ENCODE peak calls at places on chromosomes 7 and 10, in six cellular contexts. One of them, this sample, is unnamed. For H3K9me3, the result is how much of the 10 kb centered on the place peaks cover.

GRCh38 chr10:102113956-102114857 is 6.0 kb downstream of the LDB1 start:
- DNase-seq in PC-3: no peak
- DNase-seq in hepatocyte: peak
- DNase-seq in astrocyte: no peak
- DNase-seq in OCI-LY7: no peak
- DNase-seq in neuronal stem cell: no peak
- DNase-seq in this sample: peak

GRCh38 chr10:70430489-70431445 is 10.7 kb downstream of the NODAL start:
- DNase-seq in OCI-LY7: no peak
- DNase-seq in PC-3: no peak
- DNase-seq in astrocyte: no peak
- DNase-seq in neuronal stem cell: no peak
- DNase-seq in hepatocyte: peak
- DNase-seq in this sample: no peak

GRCh38 chr10:14812271-14812670 is 25.6 kb downstream of the CDNF start:
- DNase-seq in OCI-LY7: no peak
- DNase-seq in PC-3: no peak
- DNase-seq in hepatocyte: no peak
- DNase-seq in neuronal stem cell: no peak
- DNase-seq in astrocyte: no peak
- DNase-seq in this sample: no peak

GRCh38 chr10:69123306-69123746 is 652 bp upstream of the VPS26A start:
- DNase-seq in neuronal stem cell: no peak
- DNase-seq in astrocyte: peak
- DNase-seq in hepatocyte: peak
- DNase-seq in PC-3: peak
- DNase-seq in OCI-LY7: no peak
- DNase-seq in this sample: peak

GRCh38 chr10:50624866-50625491 is 1.2 kb upstream of the SGMS1 start:
- DNase-seq in PC-3: peak
- DNase-seq in hepatocyte: peak
- DNase-seq in OCI-LY7: peak
- DNase-seq in astrocyte: peak
- DNase-seq in neuronal stem cell: peak
- DNase-seq in this sample: peak

GRCh38 chr7:101862280-101863220 is 45.1 kb downstream of the CUX1 start:
- DNase-seq in astrocyte: no peak
- DNase-seq in hepatocyte: no peak
- DNase-seq in neuronal stem cell: no peak
- DNase-seq in PC-3: no peak
- DNase-seq in OCI-LY7: peak
- DNase-seq in this sample: peak

GRCh38 chr7:155489862-155490696 is 32.1 kb downstream of the EN2 start:
- DNase-seq in OCI-LY7: no peak
- DNase-seq in astrocyte: no peak
- DNase-seq in PC-3: no peak
- DNase-seq in hepatocyte: no peak
- DNase-seq in neuronal stem cell: no peak
- DNase-seq in this sample: no peak

GRCh38 chr7:23207029-23207428 is 25.2 kb downstream of the NUP42 start:
- DNase-seq in OCI-LY7: no peak
- DNase-seq in astrocyte: no peak
- DNase-seq in PC-3: no peak
- DNase-seq in hepatocyte: no peak
- DNase-seq in neuronal stem cell: no peak
- DNase-seq in this sample: no peak

GRCh38 chr7:69645683-69646082 is 47.4 kb downstream of the AUTS2 start:
- DNase-seq in astrocyte: no peak
- DNase-seq in PC-3: no peak
- DNase-seq in hepatocyte: no peak
- DNase-seq in OCI-LY7: no peak
- DNase-seq in neuronal stem cell: no peak
- DNase-seq in this sample: no peak

GRCh38 chr10:24344695-24345473 is 135.9 kb downstream of the KIAA1217 start:
- DNase-seq in astrocyte: no peak
- DNase-seq in neuronal stem cell: no peak
- DNase-seq in hepatocyte: no peak
- DNase-seq in OCI-LY7: no peak
- DNase-seq in PC-3: no peak
- DNase-seq in this sample: no peak

GRCh38 chr10:110504111-110504735 is 6.5 kb downstream of the DUSP5 start:
- DNase-seq in PC-3: no peak
- DNase-seq in neuronal stem cell: no peak
- DNase-seq in astrocyte: peak
- DNase-seq in hepatocyte: no peak
- DNase-seq in OCI-LY7: no peak
- DNase-seq in this sample: peak

GRCh38 chr10:119337796-119338432 is 130.5 kb downstream of the GRK5 start:
- DNase-seq in astrocyte: peak
- DNase-seq in OCI-LY7: no peak
- DNase-seq in PC-3: no peak
- DNase-seq in neuronal stem cell: no peak
- DNase-seq in hepatocyte: no peak
- DNase-seq in this sample: peak

GRCh38 chr7:91609525-91609924 is 271.0 kb downstream of the MTERF1 start:
- DNase-seq in PC-3: no peak
- DNase-seq in OCI-LY7: no peak
- DNase-seq in neuronal stem cell: no peak
- DNase-seq in hepatocyte: no peak
- DNase-seq in astrocyte: no peak
- DNase-seq in this sample: peak

GRCh38 chr7:96949766-96950165 is 55.6 kb upstream of the DLX6 start:
- DNase-seq in neuronal stem cell: no peak
- DNase-seq in PC-3: peak
- DNase-seq in astrocyte: peak
- DNase-seq in hepatocyte: peak
- DNase-seq in OCI-LY7: no peak
- DNase-seq in this sample: peak

GRCh38 chr10:97490592-97490991 is 7.6 kb downstream of the MMS19 start:
- DNase-seq in PC-3: no peak
- DNase-seq in neuronal stem cell: no peak
- DNase-seq in astrocyte: no peak
- DNase-seq in OCI-LY7: no peak
- DNase-seq in hepatocyte: no peak
- DNase-seq in this sample: no peak

GRCh38 chr7:134941185-134941900 is 45.0 kb upstream of the AGBL3 start:
- DNase-seq in PC-3: peak
- DNase-seq in astrocyte: peak
- DNase-seq in hepatocyte: peak
- DNase-seq in OCI-LY7: no peak
- DNase-seq in neuronal stem cell: peak
- DNase-seq in this sample: peak

GRCh38 chr10:66627156-66627555 is 298.7 kb upstream of the LRRTM3 start:
- DNase-seq in OCI-LY7: peak
- DNase-seq in hepatocyte: peak
- DNase-seq in neuronal stem cell: no peak
- DNase-seq in PC-3: peak
- DNase-seq in astrocyte: no peak
- DNase-seq in this sample: peak

GRCh38 chr10:28551086-28551485 is 18.2 kb downstream of the WAC start:
- DNase-seq in hepatocyte: no peak
- DNase-seq in neuronal stem cell: no peak
- DNase-seq in OCI-LY7: no peak
- DNase-seq in PC-3: no peak
- DNase-seq in astrocyte: peak
- DNase-seq in this sample: no peak

GRCh38 chr7:1725199-1725701 is 55.2 kb downstream of the ELFN1 start:
- DNase-seq in PC-3: no peak
- DNase-seq in neuronal stem cell: no peak
- DNase-seq in hepatocyte: peak
- DNase-seq in OCI-LY7: no peak
- DNase-seq in astrocyte: peak
- DNase-seq in this sample: peak

GRCh38 chr10:27742195-27742925 is 3.3 kb downstream of the MKX start:
- DNase-seq in PC-3: peak
- DNase-seq in OCI-LY7: peak
- DNase-seq in neuronal stem cell: no peak
- DNase-seq in hepatocyte: peak
- DNase-seq in astrocyte: peak
- DNase-seq in this sample: peak

GRCh38 chr7:5070206-5070605 is 24.5 kb downstream of the RBAK start:
- DNase-seq in PC-3: no peak
- DNase-seq in astrocyte: no peak
- DNase-seq in OCI-LY7: no peak
- DNase-seq in hepatocyte: no peak
- DNase-seq in neuronal stem cell: no peak
- DNase-seq in this sample: no peak

GRCh38 chr7:5063698-5064097 is 18.0 kb downstream of the RBAK start:
- DNase-seq in OCI-LY7: no peak
- DNase-seq in hepatocyte: no peak
- DNase-seq in astrocyte: no peak
- DNase-seq in neuronal stem cell: no peak
- DNase-seq in PC-3: no peak
- DNase-seq in this sample: no peak

GRCh38 chr7:5065107-5065407 is 19.4 kb downstream of the RBAK start:
- DNase-seq in astrocyte: no peak
- DNase-seq in OCI-LY7: no peak
- DNase-seq in neuronal stem cell: no peak
- DNase-seq in PC-3: no peak
- DNase-seq in hepatocyte: no peak
- DNase-seq in this sample: no peak

GRCh38 chr7:5064391-5065106 is 18.9 kb downstream of the RBAK start:
- DNase-seq in OCI-LY7: no peak
- DNase-seq in PC-3: no peak
- DNase-seq in neuronal stem cell: no peak
- DNase-seq in astrocyte: peak
- DNase-seq in hepatocyte: no peak
- DNase-seq in this sample: peak
- H3K9me3 ChIP-seq in OCI-LY7: half or more
- H3K9me3 ChIP-seq in PC-3: half or more
- H3K9me3 ChIP-seq in neuronal stem cell: under half
- H3K9me3 ChIP-seq in astrocyte: half or more
- H3K9me3 ChIP-seq in hepatocyte: half or more
- H3K9me3 ChIP-seq in this sample: under half

DNA sequence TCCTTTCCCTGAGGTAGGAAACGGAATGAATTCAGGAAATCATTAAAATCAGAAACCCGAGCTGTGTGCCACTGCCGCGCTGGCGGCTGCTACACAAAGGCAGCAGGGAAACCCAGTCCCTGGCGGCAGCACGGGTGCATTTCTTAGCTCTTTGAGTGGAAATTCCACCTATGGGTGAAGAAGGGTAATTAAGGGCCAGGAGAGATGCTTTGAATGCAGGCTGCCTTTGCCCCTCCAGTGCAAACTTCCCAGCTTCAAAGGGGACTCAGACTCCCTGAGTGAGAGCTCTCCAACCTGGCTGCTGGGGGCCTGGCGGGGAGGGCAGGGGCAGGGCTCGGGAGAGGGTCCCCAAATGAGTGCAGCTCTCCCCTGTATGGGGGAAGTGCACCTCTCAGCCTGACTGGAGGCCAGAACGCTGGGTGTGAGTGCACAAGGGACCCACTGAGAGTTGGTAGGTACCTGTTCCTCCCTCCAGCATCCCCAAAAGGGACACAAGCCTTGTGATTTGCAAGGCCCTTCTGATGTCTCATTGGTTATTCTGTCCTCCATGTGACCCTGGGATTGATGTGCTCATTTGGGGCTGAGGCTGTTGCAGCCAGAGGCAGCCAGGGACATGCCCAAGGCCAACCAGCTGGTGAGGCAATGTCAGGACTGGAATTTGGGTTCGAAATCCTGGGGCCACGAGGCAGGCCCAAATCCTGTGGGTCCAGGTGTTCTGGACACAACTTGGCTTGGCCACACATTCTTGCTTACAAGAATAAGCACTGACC is 16.3 kb upstream of the ZMIZ1 start:
- DNase-seq in hepatocyte: peak
- DNase-seq in PC-3: peak
- DNase-seq in OCI-LY7: peak
- DNase-seq in astrocyte: peak
- DNase-seq in neuronal stem cell: peak
- DNase-seq in this sample: peak
- H2AFZ ChIP-seq in hepatocyte: no peak
- H2AFZ ChIP-seq in PC-3: no peak
- H2AFZ ChIP-seq in OCI-LY7: no peak
- H2AFZ ChIP-seq in astrocyte: peak
- H2AFZ ChIP-seq in neuronal stem cell: peak
- H2AFZ ChIP-seq in this sample: no peak

GRCh38 chr7:42573904-42574692 is 337.1 kb upstream of the GLI3 start:
- DNase-seq in neuronal stem cell: no peak
- DNase-seq in OCI-LY7: no peak
- DNase-seq in hepatocyte: peak
- DNase-seq in astrocyte: peak
- DNase-seq in PC-3: peak
- DNase-seq in this sample: peak

GRCh38 chr7:42575161-42575560 is 336.7 kb downstream of the C7orf25 start:
- DNase-seq in OCI-LY7: no peak
- DNase-seq in astrocyte: no peak
- DNase-seq in hepatocyte: no peak
- DNase-seq in neuronal stem cell: no peak
- DNase-seq in PC-3: no peak
- DNase-seq in this sample: peak

GRCh38 chr7:42572046-42572445 is 335.0 kb upstream of the GLI3 start:
- DNase-seq in OCI-LY7: no peak
- DNase-seq in hepatocyte: no peak
- DNase-seq in PC-3: no peak
- DNase-seq in astrocyte: no peak
- DNase-seq in neuronal stem cell: no peak
- DNase-seq in this sample: peak

GRCh38 chr7:42572561-42572960 is 335.6 kb upstream of the GLI3 start:
- DNase-seq in PC-3: no peak
- DNase-seq in hepatocyte: no peak
- DNase-seq in OCI-LY7: no peak
- DNase-seq in neuronal stem cell: no peak
- DNase-seq in astrocyte: no peak
- DNase-seq in this sample: no peak

GRCh38 chr7:42574693-42575084 is 337.2 kb downstream of the C7orf25 start:
- DNase-seq in neuronal stem cell: no peak
- DNase-seq in OCI-LY7: no peak
- DNase-seq in astrocyte: no peak
- DNase-seq in PC-3: peak
- DNase-seq in hepatocyte: no peak
- DNase-seq in this sample: no peak
- H3K4me3 ChIP-seq in neuronal stem cell: no peak
- H3K4me3 ChIP-seq in OCI-LY7: no peak
- H3K4me3 ChIP-seq in astrocyte: no peak
- H3K4me3 ChIP-seq in PC-3: no peak
- H3K4me3 ChIP-seq in hepatocyte: no peak
- H3K4me3 ChIP-seq in this sample: no peak

GRCh38 chr10:121510201-121510771 is 88.0 kb downstream of the FGFR2 start:
- DNase-seq in PC-3: no peak
- DNase-seq in hepatocyte: no peak
- DNase-seq in neuronal stem cell: no peak
- DNase-seq in OCI-LY7: no peak
- DNase-seq in astrocyte: peak
- DNase-seq in this sample: peak
- H3K9me3 ChIP-seq in PC-3: under half
- H3K9me3 ChIP-seq in hepatocyte: under half
- H3K9me3 ChIP-seq in neuronal stem cell: under half
- H3K9me3 ChIP-seq in OCI-LY7: under half
- H3K9me3 ChIP-seq in astrocyte: under half
- H3K9me3 ChIP-seq in this sample: under half

This sample was measured in fibroblast of lung.